ENCODE peak calls at places on chromosome X, in eight cellular contexts. A, J, D, C, V, B, L and K are unnamed samples.

GRCh38 chrX:1592128-1592862 is 891 bp downstream of the AKAP17A start:
- DNase-seq in D (peak; percentile 81), B (no peak), A (peak; percentile 19), V (peak; percentile 38), C (peak; percentile 5), J (peak; percentile 11), L (no peak), K (peak; percentile 5)

GRCh38 chrX:150062292-150063137 is 124.2 kb upstream of the EOLA2 start:
- DNase-seq in V (peak; percentile 11), A (no peak), D (no peak), C (peak; percentile 69), J (no peak), B (peak; percentile 16), L (no peak), K (peak; percentile 50)

GRCh38 chrX:13938053-13938765 is 91.5 kb downstream of the GEMIN8 start:
- DNase-seq in A (peak; percentile 45), D (peak; percentile 45), J (peak; percentile 72), C (peak; percentile 2), L (no peak), B (no peak), V (peak; percentile 19), K (peak; percentile 40)

GRCh38 chrX:347351-348117 is 28.9 kb upstream of the GTPBP6 start:
- DNase-seq in C (no peak), B (no peak), L (no peak), V (no peak), A (no peak), J (no peak), D (no peak), K (no peak)

GRCh38 chrX:150058728-150059127 is 120.4 kb upstream of the EOLA2 start:
- DNase-seq in L (no peak), B (no peak), J (no peak), V (no peak), A (no peak), C (no peak), D (no peak), K (no peak)

GRCh38 chrX:23380581-23380980 is 45.9 kb downstream of the PTCHD1 start:
- DNase-seq in C (no peak), J (no peak), A (no peak), B (no peak), L (no peak), D (no peak), V (no peak), K (no peak)

GRCh38 chrX:115968436-115969252 is 201.9 kb upstream of the AGTR2 start:
- DNase-seq in L (no peak), A (peak; percentile 46), J (peak; percentile 63), V (peak; percentile 58), B (no peak), C (no peak), D (peak; percentile 30), K (peak; percentile 59)

GRCh38 chrX:71912156-71912555 is 1.5 kb downstream of the NHSL2 start:
- DNase-seq in B (no peak), D (no peak), J (no peak), L (no peak), C (no peak), A (no peak), V (no peak), K (no peak)

GRCh38 chrX:82748901-82749505 is 759.1 kb upstream of the POU3F4 start:
- DNase-seq in D (no peak), C (no peak), J (no peak), V (no peak), L (no peak), B (no peak), A (no peak), K (peak; percentile 28)

GRCh38 chrX:35445912-35446311 is 352.2 kb upstream of the MAGEB16 start:
- DNase-seq in V (no peak), L (no peak), D (no peak), C (no peak), A (no peak), J (no peak), B (no peak), K (no peak)

GRCh38 chrX:143669395-143669794 is 33.5 kb upstream of the SLITRK4 start:
- DNase-seq in L (no peak), B (no peak), A (no peak), V (no peak), D (no peak), C (no peak), J (no peak), K (peak; percentile 60)

GRCh38 chrX:67480789-67481188 is 63.0 kb upstream of the AR start:
- DNase-seq in D (no peak), A (no peak), C (no peak), L (no peak), V (no peak), J (no peak), B (no peak), K (no peak)

GRCh38 chrX:107449490-107450175 is at the start of gene FRMPD3:
- DNase-seq in D (no peak), J (peak; percentile 21), L (no peak), V (no peak), B (no peak), A (no peak), C (no peak), K (no peak)

GRCh38 chrX:107451754-107452153 is 2.3 kb downstream of the FRMPD3 start:
- DNase-seq in L (no peak), D (no peak), B (no peak), C (no peak), J (no peak), V (no peak), A (no peak), K (no peak)

GRCh38 chrX:107450823-107451509 is 1.5 kb downstream of the FRMPD3 start:
- DNase-seq in A (peak; percentile 46), D (no peak), L (no peak), C (no peak), V (no peak), B (no peak), J (no peak), K (no peak)

GRCh38 chrX:107447642-107448041 is 1.8 kb upstream of the FRMPD3 start:
- DNase-seq in J (no peak), V (no peak), L (no peak), B (no peak), C (no peak), D (no peak), A (no peak), K (no peak)

GRCh38 chrX:107448625-107449468 is 605 bp upstream of the FRMPD3 start:
- DNase-seq in B (no peak), V (no peak), L (peak; percentile 13), A (peak; percentile 11), J (peak; percentile 49), D (no peak), C (no peak), K (peak; percentile 24)
- TF ChIP-seq CTCF in B (no peak), V (no peak), L (no peak), A (no peak), J (no peak), D (no peak), C (no peak), K (no peak)

GRCh38 chrX:94977986-94978385 is 1304.0 kb downstream of the FAM133A start:
- DNase-seq in B (no peak), L (no peak), A (no peak), J (no peak), D (no peak), V (no peak), C (no peak), K (no peak)
- TF ChIP-seq CTCF in B (no peak), L (no peak), A (no peak), J (no peak), D (no peak), V (no peak), C (no peak), K (no peak)

GRCh38 chrX:110374544-110374943 is 15.9 kb downstream of the RTL9 start:
- DNase-seq in D (no peak), A (no peak), C (no peak), J (no peak), B (no peak), V (no peak), L (no peak), K (no peak)

DNA sequence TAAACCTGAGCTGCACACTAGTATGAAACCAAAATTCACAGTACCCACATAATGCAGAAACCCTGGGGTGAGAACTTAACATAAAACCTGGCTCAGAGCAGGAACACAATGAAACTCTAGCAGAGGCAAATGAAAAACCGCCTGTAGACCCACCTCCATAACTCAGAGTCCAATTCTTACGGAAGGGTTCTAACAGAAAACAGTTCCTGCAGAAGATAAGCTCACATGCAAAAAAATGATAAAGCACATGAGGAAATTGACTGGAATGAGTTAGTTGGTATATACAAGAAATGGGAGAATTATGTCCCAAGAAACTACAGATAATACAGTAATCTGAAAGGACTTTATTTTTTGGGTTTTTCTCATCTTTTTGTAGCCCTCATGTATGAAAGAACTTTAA is 14.7 kb downstream of the RTL9 start:
- DNase-seq in A (no peak), C (no peak), D (no peak), L (no peak), V (no peak), B (no peak), J (no peak), K (no peak)
- TF ChIP-seq CTCF in A (no peak), C (no peak), D (no peak), L (no peak), V (no peak), B (no peak), J (no peak), K (no peak)

DNA sequence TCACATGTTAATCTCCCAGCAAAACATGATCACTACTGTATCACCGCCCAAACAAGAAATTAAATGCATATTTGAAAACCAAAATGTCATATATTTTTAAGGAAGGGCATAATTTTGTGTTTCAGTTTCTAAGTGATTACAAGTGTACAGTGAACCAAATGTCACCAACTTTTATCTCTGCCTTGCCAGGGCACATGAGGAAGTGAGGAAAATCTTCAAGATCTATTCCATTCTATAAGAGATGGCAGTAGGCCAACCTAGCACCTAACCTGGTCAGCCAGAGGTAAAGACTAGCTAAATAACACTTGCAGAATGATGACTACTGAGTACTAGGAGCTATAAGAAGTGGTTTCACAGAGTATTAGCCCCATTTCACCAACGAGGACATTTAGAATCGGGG is 107.2 kb downstream of the ATP11C start:
- DNase-seq in J (no peak), D (no peak), B (no peak), L (no peak), A (no peak), V (no peak), C (no peak), K (no peak)
- TF ChIP-seq CTCF in J (no peak), D (no peak), B (no peak), L (no peak), A (no peak), V (no peak), C (no peak), K (no peak)

DNA sequence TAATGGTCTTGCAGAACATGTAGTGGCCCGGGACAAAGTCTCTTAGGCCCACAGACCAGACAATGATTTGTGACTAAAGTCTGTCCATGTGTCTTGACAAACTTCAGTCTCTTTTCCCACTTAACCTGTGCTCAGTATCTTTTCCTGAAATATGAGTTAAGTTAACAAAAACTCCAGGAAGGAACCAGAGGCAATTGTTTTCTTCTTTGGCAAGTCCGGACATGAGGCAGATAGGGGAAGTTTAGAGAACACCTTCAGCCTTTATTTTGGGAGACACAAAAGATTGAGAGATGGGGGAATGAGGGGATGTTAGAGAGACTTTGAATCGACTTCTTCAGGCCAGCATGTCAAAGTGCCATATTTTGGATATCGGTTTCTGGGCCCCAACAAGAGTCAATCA is 80.2 kb upstream of the FRMPD4 start:
- DNase-seq in V (no peak), J (no peak), B (no peak), D (no peak), A (no peak), L (no peak), C (no peak), K (peak; percentile 9)
- TF ChIP-seq CTCF in V (no peak), J (no peak), B (no peak), D (no peak), A (no peak), L (no peak), C (no peak), K (no peak)